ENCODE peak calls at places on chromosomes 16 and 17, in ten cellular contexts. One of them, this sample, is unnamed.
A peak's percentile ranks its signal among the peaks of the same experiment; 100 is the strongest.

GRCh38 chr17:44363613-44364159 is at the start of gene FAM171A2:
- DNase-seq in caudate nucleus: no peak
- DNase-seq in hypothalamus: no peak
- DNase-seq in nucleus accumbens: peak; percentile 56
- DNase-seq in stimulated activated CD8-positive, alpha-beta memory T cell treated with anti-CD3 and anti-CD28 coated beads, Interleukin-7, amount 100 ng/mL, for 4 hours: no peak
- DNase-seq in activated T-helper 1 cell treated with anti-CD3 and anti-CD28 coated beads, Interleukin-2, amount 50 U/mL, for 16 hours: peak; percentile 32
- DNase-seq in gastrocnemius medialis: no peak
- DNase-seq in NCI-H2171 treated with DMSO at 0.1 percent for 48 hours: peak; percentile 45
- DNase-seq in effector memory CD4-positive, alpha-beta T cell: peak; percentile 39
- DNase-seq in small intestine: peak; percentile 40
- DNase-seq in this sample: peak; percentile 81

GRCh38 chr17:39208893-39209292 is 8.8 kb downstream of the RPL19 start:
- DNase-seq in hypothalamus: no peak
- DNase-seq in stimulated activated CD8-positive, alpha-beta memory T cell treated with anti-CD3 and anti-CD28 coated beads, Interleukin-7, amount 100 ng/mL, for 4 hours: no peak
- DNase-seq in nucleus accumbens: no peak
- DNase-seq in NCI-H2171 treated with DMSO at 0.1 percent for 48 hours: peak; percentile 92
- DNase-seq in effector memory CD4-positive, alpha-beta T cell: no peak
- DNase-seq in small intestine: peak; percentile 49
- DNase-seq in activated T-helper 1 cell treated with anti-CD3 and anti-CD28 coated beads, Interleukin-2, amount 50 U/mL, for 16 hours: no peak
- DNase-seq in caudate nucleus: no peak
- DNase-seq in gastrocnemius medialis: peak; percentile 38
- DNase-seq in this sample: no peak

GRCh38 chr17:40819528-40820125 is 2.8 kb downstream of the KRT10 start:
- DNase-seq in effector memory CD4-positive, alpha-beta T cell: no peak
- DNase-seq in small intestine: no peak
- DNase-seq in caudate nucleus: no peak
- DNase-seq in activated T-helper 1 cell treated with anti-CD3 and anti-CD28 coated beads, Interleukin-2, amount 50 U/mL, for 16 hours: no peak
- DNase-seq in hypothalamus: no peak
- DNase-seq in stimulated activated CD8-positive, alpha-beta memory T cell treated with anti-CD3 and anti-CD28 coated beads, Interleukin-7, amount 100 ng/mL, for 4 hours: no peak
- DNase-seq in NCI-H2171 treated with DMSO at 0.1 percent for 48 hours: no peak
- DNase-seq in gastrocnemius medialis: no peak
- DNase-seq in nucleus accumbens: no peak
- DNase-seq in this sample: no peak

GRCh38 chr16:70781800-70782199 is 19.2 kb downstream of the VAC14 start:
- DNase-seq in caudate nucleus: no peak
- DNase-seq in activated T-helper 1 cell treated with anti-CD3 and anti-CD28 coated beads, Interleukin-2, amount 50 U/mL, for 16 hours: no peak
- DNase-seq in effector memory CD4-positive, alpha-beta T cell: no peak
- DNase-seq in hypothalamus: no peak
- DNase-seq in nucleus accumbens: no peak
- DNase-seq in NCI-H2171 treated with DMSO at 0.1 percent for 48 hours: no peak
- DNase-seq in gastrocnemius medialis: no peak
- DNase-seq in stimulated activated CD8-positive, alpha-beta memory T cell treated with anti-CD3 and anti-CD28 coated beads, Interleukin-7, amount 100 ng/mL, for 4 hours: no peak
- DNase-seq in small intestine: no peak
- DNase-seq in this sample: no peak

GRCh38 chr17:45430738-45431530 is 1.7 kb downstream of the ARHGAP27 start:
- DNase-seq in small intestine: peak; percentile 75
- DNase-seq in hypothalamus: no peak
- DNase-seq in NCI-H2171 treated with DMSO at 0.1 percent for 48 hours: no peak
- DNase-seq in nucleus accumbens: no peak
- DNase-seq in caudate nucleus: no peak
- DNase-seq in activated T-helper 1 cell treated with anti-CD3 and anti-CD28 coated beads, Interleukin-2, amount 50 U/mL, for 16 hours: no peak
- DNase-seq in stimulated activated CD8-positive, alpha-beta memory T cell treated with anti-CD3 and anti-CD28 coated beads, Interleukin-7, amount 100 ng/mL, for 4 hours: no peak
- DNase-seq in effector memory CD4-positive, alpha-beta T cell: no peak
- DNase-seq in gastrocnemius medialis: no peak
- DNase-seq in this sample: no peak

GRCh38 chr16:83792391-83792790 is 15.4 kb upstream of the HSBP1 start:
- DNase-seq in nucleus accumbens: no peak
- DNase-seq in caudate nucleus: no peak
- DNase-seq in activated T-helper 1 cell treated with anti-CD3 and anti-CD28 coated beads, Interleukin-2, amount 50 U/mL, for 16 hours: no peak
- DNase-seq in NCI-H2171 treated with DMSO at 0.1 percent for 48 hours: no peak
- DNase-seq in effector memory CD4-positive, alpha-beta T cell: no peak
- DNase-seq in gastrocnemius medialis: no peak
- DNase-seq in stimulated activated CD8-positive, alpha-beta memory T cell treated with anti-CD3 and anti-CD28 coated beads, Interleukin-7, amount 100 ng/mL, for 4 hours: no peak
- DNase-seq in small intestine: no peak
- DNase-seq in hypothalamus: no peak
- DNase-seq in this sample: no peak

GRCh38 chr17:66677201-66677981 is 157.5 kb upstream of the CACNG5 start:
- DNase-seq in small intestine: no peak
- DNase-seq in activated T-helper 1 cell treated with anti-CD3 and anti-CD28 coated beads, Interleukin-2, amount 50 U/mL, for 16 hours: no peak
- DNase-seq in stimulated activated CD8-positive, alpha-beta memory T cell treated with anti-CD3 and anti-CD28 coated beads, Interleukin-7, amount 100 ng/mL, for 4 hours: no peak
- DNase-seq in NCI-H2171 treated with DMSO at 0.1 percent for 48 hours: no peak
- DNase-seq in gastrocnemius medialis: no peak
- DNase-seq in caudate nucleus: no peak
- DNase-seq in hypothalamus: no peak
- DNase-seq in effector memory CD4-positive, alpha-beta T cell: no peak
- DNase-seq in nucleus accumbens: no peak
- DNase-seq in this sample: no peak

GRCh38 chr16:52906271-52906670 is 146.4 kb downstream of the CHD9NB start:
- DNase-seq in small intestine: no peak
- DNase-seq in hypothalamus: no peak
- DNase-seq in gastrocnemius medialis: no peak
- DNase-seq in effector memory CD4-positive, alpha-beta T cell: no peak
- DNase-seq in nucleus accumbens: no peak
- DNase-seq in stimulated activated CD8-positive, alpha-beta memory T cell treated with anti-CD3 and anti-CD28 coated beads, Interleukin-7, amount 100 ng/mL, for 4 hours: no peak
- DNase-seq in caudate nucleus: no peak
- DNase-seq in activated T-helper 1 cell treated with anti-CD3 and anti-CD28 coated beads, Interleukin-2, amount 50 U/mL, for 16 hours: no peak
- DNase-seq in NCI-H2171 treated with DMSO at 0.1 percent for 48 hours: no peak
- DNase-seq in this sample: no peak

GRCh38 chr16:46620265-46621005 is 744 bp downstream of the SHCBP1 start:
- DNase-seq in effector memory CD4-positive, alpha-beta T cell: no peak
- DNase-seq in caudate nucleus: no peak
- DNase-seq in nucleus accumbens: no peak
- DNase-seq in hypothalamus: no peak
- DNase-seq in NCI-H2171 treated with DMSO at 0.1 percent for 48 hours: no peak
- DNase-seq in stimulated activated CD8-positive, alpha-beta memory T cell treated with anti-CD3 and anti-CD28 coated beads, Interleukin-7, amount 100 ng/mL, for 4 hours: no peak
- DNase-seq in small intestine: peak; percentile 42
- DNase-seq in activated T-helper 1 cell treated with anti-CD3 and anti-CD28 coated beads, Interleukin-2, amount 50 U/mL, for 16 hours: no peak
- DNase-seq in gastrocnemius medialis: no peak
- DNase-seq in this sample: no peak

GRCh38 chr16:73173396-73173795 is 125.5 kb upstream of the ZFHX3 start:
- DNase-seq in effector memory CD4-positive, alpha-beta T cell: no peak
- DNase-seq in hypothalamus: no peak
- DNase-seq in activated T-helper 1 cell treated with anti-CD3 and anti-CD28 coated beads, Interleukin-2, amount 50 U/mL, for 16 hours: no peak
- DNase-seq in nucleus accumbens: no peak
- DNase-seq in stimulated activated CD8-positive, alpha-beta memory T cell treated with anti-CD3 and anti-CD28 coated beads, Interleukin-7, amount 100 ng/mL, for 4 hours: no peak
- DNase-seq in gastrocnemius medialis: no peak
- DNase-seq in small intestine: no peak
- DNase-seq in NCI-H2171 treated with DMSO at 0.1 percent for 48 hours: no peak
- DNase-seq in caudate nucleus: no peak
- DNase-seq in this sample: no peak